ENCODE peak calls at places on chromosomes 16 and 17, in five cellular contexts. One of them, this sample, is unnamed.
A peak's percentile ranks its signal among the peaks of the same experiment; 100 is the strongest.

GRCh38 chr16:57204675-57205074 is 18.5 kb downstream of the RSPRY1 start:
- DNase-seq in fibroblast of the conjunctiva: no peak
- DNase-seq in EH: no peak
- DNase-seq in GM03348: no peak
- DNase-seq in stimulated activated naive CD4-positive, alpha-beta T cell: no peak
- DNase-seq in this sample: no peak

GRCh38 chr17:77772461-77772897 is 186.0 kb upstream of the TNRC6C start:
- DNase-seq in GM03348: peak; percentile 25
- DNase-seq in EH: peak; percentile 53
- DNase-seq in fibroblast of the conjunctiva: no peak
- DNase-seq in stimulated activated naive CD4-positive, alpha-beta T cell: peak; percentile 25
- DNase-seq in this sample: peak; percentile 33

GRCh38 chr16:73025506-73026131 is 22.3 kb downstream of the ZFHX3 start:
- DNase-seq in stimulated activated naive CD4-positive, alpha-beta T cell: no peak
- DNase-seq in EH: peak; percentile 47
- DNase-seq in fibroblast of the conjunctiva: no peak
- DNase-seq in GM03348: peak; percentile 67
- DNase-seq in this sample: no peak

GRCh38 chr17:2952174-2952845 is 111.1 kb downstream of the OR1D5 start:
- DNase-seq in fibroblast of the conjunctiva: no peak
- DNase-seq in stimulated activated naive CD4-positive, alpha-beta T cell: no peak
- DNase-seq in EH: no peak
- DNase-seq in GM03348: no peak
- DNase-seq in this sample: no peak

GRCh38 chr17:81097943-81098308 is 63.0 kb downstream of the BAIAP2 start:
- DNase-seq in fibroblast of the conjunctiva: no peak
- DNase-seq in stimulated activated naive CD4-positive, alpha-beta T cell: no peak
- DNase-seq in EH: peak; percentile 50
- DNase-seq in GM03348: peak; percentile 52
- DNase-seq in this sample: peak; percentile 30

GRCh38 chr17:40031706-40032105 is 16.5 kb downstream of the CSF3 start:
- DNase-seq in EH: no peak
- DNase-seq in GM03348: no peak
- DNase-seq in stimulated activated naive CD4-positive, alpha-beta T cell: no peak
- DNase-seq in fibroblast of the conjunctiva: no peak
- DNase-seq in this sample: no peak

GRCh38 chr17:80946449-80946848 is 45.2 kb upstream of the CHMP6 start:
- DNase-seq in fibroblast of the conjunctiva: no peak
- DNase-seq in stimulated activated naive CD4-positive, alpha-beta T cell: no peak
- DNase-seq in GM03348: no peak
- DNase-seq in EH: no peak
- DNase-seq in this sample: no peak

GRCh38 chr16:25052530-25052929 is 37.4 kb upstream of the ARHGAP17 start:
- DNase-seq in EH: no peak
- DNase-seq in stimulated activated naive CD4-positive, alpha-beta T cell: no peak
- DNase-seq in GM03348: no peak
- DNase-seq in fibroblast of the conjunctiva: no peak
- DNase-seq in this sample: no peak

GRCh38 chr16:74309789-74310781 is 13.5 kb downstream of the PSMD7 start:
- DNase-seq in stimulated activated naive CD4-positive, alpha-beta T cell: peak; percentile 9
- DNase-seq in EH: peak; percentile 66
- DNase-seq in fibroblast of the conjunctiva: peak; percentile 33
- DNase-seq in GM03348: peak; percentile 74
- DNase-seq in this sample: peak; percentile 56